ENCODE peak calls at places on chromosomes 13 and 19, in eight cellular contexts. H is kidney tubule cell, A is T-cell, B is NCI-H526 treated with DMSO at 0.1 percent for 48 hours, I is skeletal muscle cell, N is amygdala, G is PC-9, R is H9. D is an unnamed sample.

GRCh38 chr13:93145199-93145598 is 81.4 kb upstream of the GPC6 start:
- DNase-seq in B (no peak), R (peak; percentile 32), A (no peak), H (peak; percentile 66), I (no peak), N (no peak), G (no peak), D (no peak)

GRCh38 chr13:75294110-75294509 is 187.9 kb downstream of the TBC1D4 start:
- DNase-seq in N (no peak), R (no peak), G (no peak), B (no peak), A (no peak), I (no peak), H (peak; percentile 28), D (no peak)

GRCh38 chr19:46824887-46825730 is 25.5 kb downstream of the AP2S1 start:
- DNase-seq in N (no peak), H (no peak), A (no peak), G (no peak), R (no peak), B (no peak), I (no peak), D (peak; percentile 25)

GRCh38 chr19:2041686-2042484 is 9.2 kb downstream of the MKNK2 start:
- DNase-seq in I (peak; percentile 77), B (peak; percentile 76), A (peak; percentile 100), G (no peak), H (peak; percentile 97), N (peak; percentile 95), R (peak; percentile 98), D (peak; percentile 98)

GRCh38 chr19:48310227-48310626 is 15.1 kb upstream of the EMP3 start:
- DNase-seq in N (no peak), G (no peak), A (no peak), B (no peak), H (no peak), R (no peak), I (no peak), D (peak; percentile 98)

GRCh38 chr19:13098291-13099072 is 4.2 kb downstream of the LYL1 start:
- DNase-seq in R (peak; percentile 63), G (no peak), I (no peak), A (peak; percentile 45), N (no peak), H (no peak), B (no peak), D (peak; percentile 72)

GRCh38 chr19:12162882-12163806 is at the start of gene ZNF136:
- DNase-seq in N (peak; percentile 73), I (peak; percentile 81), H (peak; percentile 97), A (peak; percentile 92), R (peak; percentile 97), G (peak; percentile 90), B (peak; percentile 77), D (peak; percentile 98)

GRCh38 chr13:98279473-98280175 is 102.6 kb upstream of the RNF113B start:
- DNase-seq in A (no peak), H (peak; percentile 97), N (no peak), I (no peak), B (peak; percentile 85), R (peak; percentile 65), G (no peak), D (no peak)

GRCh38 chr13:24747248-24748151 is 16.5 kb upstream of the RNF17 start:
- DNase-seq in B (peak; percentile 32), N (no peak), I (no peak), R (peak; percentile 52), G (no peak), A (no peak), H (peak; percentile 31), D (peak; percentile 35)

GRCh38 chr13:33340631-33341030 is 55.1 kb upstream of the STARD13 start:
- DNase-seq in A (no peak), R (no peak), H (no peak), B (no peak), G (peak; percentile 40), I (no peak), N (no peak), D (no peak)

GRCh38 chr13:111855016-111855590 is 211.8 kb upstream of the SOX1 start:
- DNase-seq in B (no peak), H (peak; percentile 17), A (no peak), I (no peak), N (no peak), G (no peak), R (no peak), D (no peak)

GRCh38 chr13:30752201-30752797 is 17.0 kb downstream of the ALOX5AP start:
- DNase-seq in G (no peak), I (peak; percentile 31), B (no peak), H (peak; percentile 52), N (no peak), R (no peak), A (no peak), D (no peak)

GRCh38 chr19:843180-843835 is 2.5 kb downstream of the PRTN3 start:
- DNase-seq in H (no peak), R (peak; percentile 69), A (no peak), G (no peak), N (no peak), I (no peak), B (no peak), D (peak; percentile 18)

GRCh38 chr19:17329768-17330545 is 4.7 kb downstream of the ANO8 start:
- DNase-seq in A (no peak), B (no peak), G (peak; percentile 33), R (no peak), H (no peak), N (no peak), I (no peak), D (no peak)

GRCh38 chr19:51311388-51312257 is at the start of gene IGLON5:
- DNase-seq in R (peak; percentile 71), A (no peak), N (no peak), I (no peak), B (no peak), G (no peak), H (no peak), D (no peak)

GRCh38 chr19:8041553-8041952 is 11.0 kb upstream of the CCL25 start:
- DNase-seq in H (no peak), R (no peak), I (no peak), B (no peak), G (no peak), N (no peak), A (no peak), D (no peak)

GRCh38 chr19:54448037-54448773 is 794 bp upstream of the LENG8 start:
- DNase-seq in B (peak; percentile 67), N (no peak), I (no peak), H (peak; percentile 73), R (peak; percentile 58), A (no peak), G (peak; percentile 62), D (peak; percentile 89)

GRCh38 chr19:2042485-2043268 is 8.4 kb downstream of the MKNK2 start:
- DNase-seq in I (no peak), A (no peak), H (no peak), N (no peak), B (no peak), R (no peak), G (no peak), D (no peak)

GRCh38 chr19:48319647-48320537 is 5.5 kb upstream of the EMP3 start:
- DNase-seq in I (peak; percentile 33), B (peak; percentile 27), R (peak; percentile 88), N (peak; percentile 47), A (peak; percentile 71), G (peak; percentile 57), H (peak; percentile 76), D (peak; percentile 83)

GRCh38 chr13:98873377-98874028 is 104.4 kb downstream of the DOCK9 start:
- DNase-seq in N (no peak), R (no peak), B (no peak), I (no peak), A (no peak), G (no peak), H (no peak), D (no peak)

GRCh38 chr13:46666727-46667456 is 113.9 kb downstream of the LRCH1 start:
- DNase-seq in I (no peak), G (no peak), A (no peak), H (no peak), B (no peak), N (no peak), R (peak; percentile 81), D (no peak)

GRCh38 chr13:25167349-25167748 is 4.7 kb downstream of the AMER2 start:
- DNase-seq in N (no peak), B (peak; percentile 80), G (no peak), A (no peak), H (no peak), I (no peak), R (no peak), D (no peak)

GRCh38 chr13:33744589-33745369 is 73.2 kb upstream of the RFC3 start:
- DNase-seq in R (no peak), B (peak; percentile 67), G (no peak), I (no peak), H (no peak), A (no peak), N (no peak), D (no peak)

GRCh38 chr19:10228925-10229324 is 2.2 kb downstream of the S1PR2 start:
- DNase-seq in G (no peak), H (no peak), A (peak; percentile 35), B (no peak), R (peak; percentile 66), I (no peak), N (no peak), D (peak; percentile 46)

GRCh38 chr19:18023596-18024212 is 15.7 kb downstream of the ARRDC2 start:
- DNase-seq in R (no peak), H (no peak), B (no peak), A (peak; percentile 88), G (no peak), I (peak; percentile 96), N (peak; percentile 35), D (peak; percentile 100)

GRCh38 chr19:41226053-41226873 is 7.2 kb downstream of the AXL start:
- DNase-seq in G (peak; percentile 75), R (peak; percentile 67), H (peak; percentile 94), A (peak; percentile 35), I (peak; percentile 51), N (no peak), B (no peak), D (peak; percentile 50)

GRCh38 chr19:44816301-44816700 is 7.4 kb downstream of the BCAM start:
- DNase-seq in I (no peak), N (no peak), H (no peak), B (no peak), A (no peak), G (no peak), R (no peak), D (no peak)

D was measured in lung microvascular endothelial cell.